ENCODE peak calls at places on chromosome 22, in eight cellular contexts. One of them, this sample, is unnamed.

GRCh38 chr22:32897400-32897799 is 95.9 kb downstream of the TIMP3 start:
- DNase-seq in tibial nerve: no peak
- DNase-seq in neural crest cell: no peak
- DNase-seq in mucosa of descending colon: no peak
- DNase-seq in AG10803: peak; percentile 11
- DNase-seq in AG09309: peak; percentile 57
- DNase-seq in tibial artery: no peak
- DNase-seq in progenitor cell of endocrine pancreas: no peak
- DNase-seq in this sample: no peak

GRCh38 chr22:50686794-50687193 is 14.2 kb downstream of the SHANK3 start:
- DNase-seq in progenitor cell of endocrine pancreas: no peak
- DNase-seq in AG10803: no peak
- DNase-seq in tibial nerve: no peak
- DNase-seq in mucosa of descending colon: no peak
- DNase-seq in tibial artery: no peak
- DNase-seq in AG09309: no peak
- DNase-seq in neural crest cell: no peak
- DNase-seq in this sample: no peak

GRCh38 chr22:27501191-27501936 is 300.2 kb downstream of the MN1 start:
- DNase-seq in tibial nerve: no peak
- DNase-seq in AG10803: no peak
- DNase-seq in AG09309: no peak
- DNase-seq in mucosa of descending colon: no peak
- DNase-seq in tibial artery: no peak
- DNase-seq in progenitor cell of endocrine pancreas: no peak
- DNase-seq in neural crest cell: no peak
- DNase-seq in this sample: no peak

GRCh38 chr22:43260818-43261217 is 73.9 kb upstream of the TTLL12 start:
- DNase-seq in progenitor cell of endocrine pancreas: no peak
- DNase-seq in AG09309: no peak
- DNase-seq in tibial artery: no peak
- DNase-seq in AG10803: no peak
- DNase-seq in tibial nerve: peak; percentile 44
- DNase-seq in mucosa of descending colon: no peak
- DNase-seq in neural crest cell: no peak
- DNase-seq in this sample: no peak

GRCh38 chr22:17972385-17973181 is 51.8 kb downstream of the MICAL3 start:
- DNase-seq in AG09309: no peak
- DNase-seq in mucosa of descending colon: no peak
- DNase-seq in tibial nerve: no peak
- DNase-seq in tibial artery: no peak
- DNase-seq in neural crest cell: no peak
- DNase-seq in AG10803: peak; percentile 89
- DNase-seq in progenitor cell of endocrine pancreas: no peak
- DNase-seq in this sample: no peak

GRCh38 chr22:22928666-22929380 is 41.2 kb downstream of the IGLL5 start:
- DNase-seq in tibial artery: no peak
- DNase-seq in AG09309: no peak
- DNase-seq in neural crest cell: no peak
- DNase-seq in mucosa of descending colon: peak; percentile 48
- DNase-seq in progenitor cell of endocrine pancreas: no peak
- DNase-seq in AG10803: peak; percentile 23
- DNase-seq in tibial nerve: no peak
- DNase-seq in this sample: peak; percentile 95

GRCh38 chr22:22425783-22426624 is 82.5 kb downstream of the ZNF280B start:
- DNase-seq in tibial artery: no peak
- DNase-seq in tibial nerve: no peak
- DNase-seq in progenitor cell of endocrine pancreas: no peak
- DNase-seq in AG10803: no peak
- DNase-seq in neural crest cell: no peak
- DNase-seq in mucosa of descending colon: no peak
- DNase-seq in AG09309: no peak
- DNase-seq in this sample: no peak

GRCh38 chr22:28808716-28809355 is 8.5 kb upstream of the XBP1 start:
- DNase-seq in AG09309: no peak
- DNase-seq in tibial nerve: no peak
- DNase-seq in progenitor cell of endocrine pancreas: no peak
- DNase-seq in mucosa of descending colon: no peak
- DNase-seq in tibial artery: no peak
- DNase-seq in neural crest cell: no peak
- DNase-seq in AG10803: no peak
- DNase-seq in this sample: no peak

GRCh38 chr22:47048123-47049077 is 285.9 kb downstream of the TBC1D22A start:
- DNase-seq in mucosa of descending colon: peak; percentile 33
- DNase-seq in AG09309: no peak
- DNase-seq in AG10803: no peak
- DNase-seq in tibial nerve: no peak
- DNase-seq in neural crest cell: no peak
- DNase-seq in tibial artery: no peak
- DNase-seq in progenitor cell of endocrine pancreas: no peak
- DNase-seq in this sample: no peak

DNA sequence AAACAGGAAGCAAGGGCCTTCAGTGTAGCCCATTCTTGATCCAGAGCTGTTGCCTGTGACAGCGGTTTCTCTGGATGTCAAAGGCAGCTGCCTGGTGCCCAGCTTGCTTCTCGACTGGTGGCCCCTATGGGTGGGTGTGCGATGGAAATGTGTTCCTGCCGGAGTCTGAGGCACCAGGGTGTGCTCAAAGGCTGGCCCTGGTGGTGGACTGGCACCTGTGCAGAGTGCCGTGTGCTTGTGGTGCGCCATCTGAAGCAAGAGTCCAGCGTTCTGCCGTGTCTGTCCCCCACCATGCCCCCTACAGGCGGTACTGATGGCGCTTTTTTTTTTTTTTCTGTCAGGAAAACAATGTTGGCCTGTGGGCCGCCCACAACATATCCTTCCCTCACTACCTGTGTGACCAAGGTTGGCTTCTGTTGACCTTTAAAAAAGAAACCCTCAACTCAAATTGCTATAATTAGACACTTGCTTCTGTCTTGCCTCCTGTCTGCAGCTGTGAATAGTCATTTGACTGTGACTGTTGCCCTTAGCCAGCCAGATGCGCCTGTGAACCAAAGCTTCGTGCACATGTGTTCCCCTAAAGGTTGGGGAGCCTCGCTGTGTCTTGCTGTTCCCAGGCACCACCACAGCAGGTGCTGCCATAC is 4.7 kb upstream of the RANBP1 start:
- DNase-seq in tibial nerve: no peak
- DNase-seq in AG10803: peak; percentile 22
- DNase-seq in neural crest cell: no peak
- DNase-seq in AG09309: no peak
- DNase-seq in mucosa of descending colon: peak; percentile 25
- DNase-seq in tibial artery: no peak
- DNase-seq in progenitor cell of endocrine pancreas: no peak
- DNase-seq in this sample: no peak
- TF ChIP-seq CTCF in tibial nerve: no peak
- TF ChIP-seq CTCF in AG10803: peak; percentile 43
- TF ChIP-seq CTCF in neural crest cell: peak; percentile 60
- TF ChIP-seq CTCF in AG09309: peak; percentile 47
- TF ChIP-seq CTCF in mucosa of descending colon: no peak
- TF ChIP-seq CTCF in tibial artery: peak; percentile 6
- TF ChIP-seq CTCF in progenitor cell of endocrine pancreas: peak; percentile 52
- TF ChIP-seq CTCF in this sample: peak; percentile 58

GRCh38 chr22:30992565-30992964 is 23.5 kb downstream of the TUG1 start:
- DNase-seq in tibial nerve: no peak
- DNase-seq in AG10803: no peak
- DNase-seq in tibial artery: no peak
- DNase-seq in AG09309: no peak
- DNase-seq in mucosa of descending colon: no peak
- DNase-seq in neural crest cell: no peak
- DNase-seq in progenitor cell of endocrine pancreas: no peak
- DNase-seq in this sample: no peak
- TF ChIP-seq CTCF in tibial nerve: no peak
- TF ChIP-seq CTCF in AG10803: no peak
- TF ChIP-seq CTCF in tibial artery: no peak
- TF ChIP-seq CTCF in AG09309: no peak
- TF ChIP-seq CTCF in mucosa of descending colon: no peak
- TF ChIP-seq CTCF in neural crest cell: no peak
- TF ChIP-seq CTCF in progenitor cell of endocrine pancreas: no peak
- TF ChIP-seq CTCF in this sample: no peak

DNA sequence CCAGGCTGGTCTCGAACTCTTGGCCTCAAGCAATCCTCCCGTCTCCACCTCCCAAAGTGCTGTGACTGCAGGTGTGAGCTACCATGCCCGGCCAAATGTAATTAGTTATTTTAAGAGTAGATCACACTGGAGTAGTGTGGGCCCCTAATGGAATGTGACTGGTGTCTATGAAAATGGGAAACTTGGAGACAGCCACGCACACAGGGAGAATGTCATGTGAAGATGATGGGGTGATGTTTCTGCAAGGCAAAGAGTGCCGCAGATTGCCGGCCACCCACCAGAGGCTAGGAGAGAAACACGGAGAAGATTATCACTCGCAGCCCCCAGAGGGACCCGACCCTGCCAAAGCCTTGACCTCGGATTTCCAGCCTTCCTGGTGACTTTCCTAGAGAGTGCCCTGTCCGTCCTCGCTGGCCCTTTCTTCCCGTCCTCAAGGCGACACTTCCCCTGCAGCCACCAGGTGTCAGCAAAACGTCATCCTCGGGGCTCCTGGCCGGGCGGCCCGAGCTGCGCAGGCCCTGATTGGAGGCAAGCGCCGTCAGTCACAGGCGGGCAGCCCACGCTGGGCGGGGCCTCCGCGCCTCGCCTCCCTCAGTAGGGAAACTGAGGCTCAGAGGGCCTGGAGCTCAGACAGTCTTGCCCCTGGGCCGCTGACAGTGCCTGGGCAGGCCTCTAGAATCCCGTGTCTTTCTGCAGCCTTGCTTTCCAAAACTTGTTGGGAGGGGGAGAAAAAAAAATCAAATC is 16.3 kb downstream of the CRYBB2 start:
- DNase-seq in AG09309: no peak
- DNase-seq in tibial nerve: no peak
- DNase-seq in mucosa of descending colon: peak; percentile 88
- DNase-seq in progenitor cell of endocrine pancreas: peak; percentile 84
- DNase-seq in neural crest cell: peak; percentile 89
- DNase-seq in tibial artery: peak; percentile 35
- DNase-seq in AG10803: peak; percentile 68
- DNase-seq in this sample: peak; percentile 57
- TF ChIP-seq CTCF in AG09309: peak; percentile 40
- TF ChIP-seq CTCF in tibial nerve: peak; percentile 50
- TF ChIP-seq CTCF in mucosa of descending colon: peak; percentile 54
- TF ChIP-seq CTCF in progenitor cell of endocrine pancreas: peak; percentile 85
- TF ChIP-seq CTCF in neural crest cell: peak; percentile 77
- TF ChIP-seq CTCF in tibial artery: peak; percentile 39
- TF ChIP-seq CTCF in AG10803: peak; percentile 53
- TF ChIP-seq CTCF in this sample: peak; percentile 79

DNA sequence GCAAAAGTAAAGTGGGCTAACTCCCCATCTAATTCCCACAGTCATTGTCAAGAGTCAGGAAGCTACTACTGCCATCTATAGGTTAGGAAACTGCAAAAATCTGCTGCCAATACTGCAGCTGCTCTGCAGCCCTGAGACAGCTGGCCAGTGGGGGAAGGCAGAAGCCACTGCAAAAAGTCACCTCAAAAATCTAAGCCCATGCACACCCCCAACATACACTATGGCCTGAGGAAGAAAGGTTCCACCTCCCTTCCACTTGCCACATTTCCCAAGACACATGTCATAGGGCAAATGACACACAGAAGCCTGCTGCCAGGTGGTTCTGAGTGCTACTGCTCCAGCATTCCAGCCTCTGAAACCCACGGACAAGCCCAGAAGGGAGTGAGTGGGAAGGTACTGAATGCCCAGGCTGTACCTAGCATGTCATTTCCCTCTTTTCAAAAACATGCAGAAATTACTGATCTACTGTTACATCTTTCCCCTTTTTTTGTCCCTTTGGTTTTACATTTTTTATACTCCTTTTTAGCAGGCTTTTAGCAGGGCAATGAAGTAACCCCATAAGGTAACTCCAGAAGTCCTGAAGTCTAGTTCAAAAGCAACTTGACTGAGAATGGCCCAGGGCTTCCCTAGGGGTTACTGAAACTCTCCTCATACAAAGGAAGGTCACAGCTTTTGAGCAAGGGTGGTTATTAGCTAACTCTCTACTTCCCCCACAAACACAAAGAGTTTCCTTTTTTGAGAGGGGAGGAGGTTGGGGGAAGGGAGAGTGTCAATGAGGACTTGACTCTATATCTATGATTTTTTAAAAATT is 36.8 kb downstream of the DGCR2 start:
- DNase-seq in tibial nerve: no peak
- DNase-seq in progenitor cell of endocrine pancreas: no peak
- DNase-seq in mucosa of descending colon: no peak
- DNase-seq in AG09309: no peak
- DNase-seq in neural crest cell: peak; percentile 6
- DNase-seq in tibial artery: no peak
- DNase-seq in AG10803: peak; percentile 50
- DNase-seq in this sample: peak; percentile 29
- TF ChIP-seq CTCF in tibial nerve: no peak
- TF ChIP-seq CTCF in progenitor cell of endocrine pancreas: peak; percentile 13
- TF ChIP-seq CTCF in mucosa of descending colon: no peak
- TF ChIP-seq CTCF in AG09309: peak; percentile 49
- TF ChIP-seq CTCF in neural crest cell: peak; percentile 43
- TF ChIP-seq CTCF in tibial artery: no peak
- TF ChIP-seq CTCF in AG10803: peak; percentile 62
- TF ChIP-seq CTCF in this sample: peak; percentile 48

GRCh38 chr22:48782817-48783511 is 1044.7 kb downstream of the BRD1 start:
- DNase-seq in tibial artery: no peak
- DNase-seq in tibial nerve: peak; percentile 4
- DNase-seq in AG09309: no peak
- DNase-seq in AG10803: no peak
- DNase-seq in neural crest cell: peak; percentile 21
- DNase-seq in progenitor cell of endocrine pancreas: no peak
- DNase-seq in mucosa of descending colon: no peak
- DNase-seq in this sample: no peak
- TF ChIP-seq CTCF in tibial artery: no peak
- TF ChIP-seq CTCF in tibial nerve: no peak
- TF ChIP-seq CTCF in AG09309: no peak
- TF ChIP-seq CTCF in AG10803: no peak
- TF ChIP-seq CTCF in neural crest cell: peak; percentile 57
- TF ChIP-seq CTCF in progenitor cell of endocrine pancreas: peak; percentile 61
- TF ChIP-seq CTCF in mucosa of descending colon: no peak
- TF ChIP-seq CTCF in this sample: no peak

DNA sequence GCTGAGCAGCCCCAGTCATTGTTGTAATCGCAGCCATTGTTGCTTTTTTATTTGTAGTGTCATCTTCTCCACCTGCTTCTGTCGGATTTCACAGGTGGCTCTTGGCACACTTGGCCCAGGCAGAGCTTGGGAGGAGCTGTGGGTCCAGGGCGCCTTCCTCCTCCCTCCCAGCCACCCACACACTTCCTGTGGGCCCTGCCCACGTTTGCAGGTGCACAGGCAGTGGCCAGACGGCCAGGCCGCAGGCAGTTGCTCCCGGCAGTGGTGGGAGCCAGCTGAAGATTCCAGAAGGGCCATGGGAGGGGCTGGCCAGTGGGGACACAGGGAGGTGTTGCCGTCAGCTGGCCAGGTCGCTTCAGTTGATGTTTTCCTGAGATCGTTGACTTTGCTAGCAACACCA is 1191.8 kb downstream of the BRD1 start:
- DNase-seq in progenitor cell of endocrine pancreas: no peak
- DNase-seq in tibial nerve: no peak
- DNase-seq in tibial artery: no peak
- DNase-seq in mucosa of descending colon: peak; percentile 66
- DNase-seq in AG09309: no peak
- DNase-seq in neural crest cell: no peak
- DNase-seq in AG10803: no peak
- DNase-seq in this sample: no peak
- TF ChIP-seq CTCF in progenitor cell of endocrine pancreas: no peak
- TF ChIP-seq CTCF in tibial nerve: no peak
- TF ChIP-seq CTCF in tibial artery: no peak
- TF ChIP-seq CTCF in mucosa of descending colon: no peak
- TF ChIP-seq CTCF in AG09309: no peak
- TF ChIP-seq CTCF in neural crest cell: no peak
- TF ChIP-seq CTCF in AG10803: no peak
- TF ChIP-seq CTCF in this sample: no peak

GRCh38 chr22:39234157-39234793 is 10.5 kb downstream of the PDGFB start:
- DNase-seq in tibial nerve: no peak
- DNase-seq in neural crest cell: no peak
- DNase-seq in progenitor cell of endocrine pancreas: no peak
- DNase-seq in mucosa of descending colon: no peak
- DNase-seq in AG09309: no peak
- DNase-seq in AG10803: no peak
- DNase-seq in tibial artery: no peak
- DNase-seq in this sample: no peak
- TF ChIP-seq CTCF in tibial nerve: no peak
- TF ChIP-seq CTCF in neural crest cell: no peak
- TF ChIP-seq CTCF in progenitor cell of endocrine pancreas: no peak
- TF ChIP-seq CTCF in mucosa of descending colon: no peak
- TF ChIP-seq CTCF in AG09309: no peak
- TF ChIP-seq CTCF in AG10803: no peak
- TF ChIP-seq CTCF in tibial artery: no peak
- TF ChIP-seq CTCF in this sample: peak; percentile 4